ENCODE peak calls at places on chromosome 10, in five cellular contexts. V is K562, Y is HCT116, N is SK-N-SH, G is HepG2. F is an unnamed sample.

GRCh38 chr10:61565819-61566560 is 96.7 kb upstream of the CABCOCO1 start:
- DNase-seq in V (no peak), Y (no peak), N (no peak), G (no peak), F (no peak)

GRCh38 chr10:97850446-97850845 is 803 bp downstream of the GOLGA7B start:
- DNase-seq in V (no peak), Y (no peak), N (no peak), G (no peak), F (no peak)

GRCh38 chr10:35545878-35546631 is 59.1 kb upstream of the GJD4 start:
- DNase-seq in V (no peak), Y (no peak), N (no peak), G (no peak), F (no peak)

GRCh38 chr10:24893127-24893526 is 59.3 kb downstream of the PRTFDC1 start:
- DNase-seq in V (no peak), Y (no peak), N (no peak), G (no peak), F (no peak)

GRCh38 chr10:17047908-17048307 is 81.7 kb downstream of the CUBN start:
- DNase-seq in V (no peak), Y (no peak), N (no peak), G (no peak), F (no peak)

GRCh38 chr10:26290236-26290635 is 73.7 kb downstream of the GAD2 start:
- DNase-seq in V (no peak), Y (no peak), N (no peak), G (no peak), F (no peak)

GRCh38 chr10:26969145-26969926 is 108.6 kb upstream of the ABI1 start:
- DNase-seq in V (no peak), Y (no peak), N (no peak), G (no peak), F (no peak)

GRCh38 chr10:85433248-85433647 is 933.3 kb downstream of the GRID1 start:
- DNase-seq in V (no peak), Y (no peak), N (no peak), G (no peak), F (no peak)

GRCh38 chr10:94286898-94287297 is 75.8 kb downstream of the NOC3L start:
- DNase-seq in V (no peak), Y (no peak), N (no peak), G (no peak), F (no peak)

GRCh38 chr10:19144206-19144605 is 95.6 kb downstream of the MALRD1 start:
- DNase-seq in V (no peak), Y (no peak), N (no peak), G (no peak), F (no peak)

GRCh38 chr10:35362701-35363350 is 26.5 kb downstream of the CCNY start:
- DNase-seq in V (no peak), Y (no peak), N (no peak), G (no peak), F (no peak)

GRCh38 chr10:52703898-52704297 is 68.7 kb downstream of the MBL2 start:
- DNase-seq in V (no peak), Y (no peak), N (peak; percentile 34), G (no peak), F (no peak)

GRCh38 chr10:1323951-1324350 is 267.8 kb downstream of the WDR37 start:
- DNase-seq in V (no peak), Y (no peak), N (no peak), G (no peak), F (no peak)

GRCh38 chr10:25384618-25385017 is 209.8 kb downstream of the GPR158 start:
- DNase-seq in V (no peak), Y (no peak), N (no peak), G (no peak), F (no peak)

GRCh38 chr10:126397640-126398382 is 9.5 kb upstream of the ADAM12 start:
- DNase-seq in V (no peak), Y (no peak), N (peak; percentile 48), G (no peak), F (no peak)

GRCh38 chr10:77634939-77635338 is 2.7 kb downstream of the KCNMA1 start:
- DNase-seq in V (no peak), Y (no peak), N (no peak), G (no peak), F (no peak)

GRCh38 chr10:100642295-100642994 is 102.9 kb upstream of the PAX2 start:
- DNase-seq in V (no peak), Y (no peak), N (no peak), G (no peak), F (no peak)

GRCh38 chr10:64617071-64617470 is 1095.9 kb downstream of the REEP3 start:
- DNase-seq in V (no peak), Y (no peak), N (no peak), G (no peak), F (no peak)

GRCh38 chr10:34885901-34886300 is 70.8 kb upstream of the PARD3 start:
- DNase-seq in V (no peak), Y (no peak), N (no peak), G (no peak), F (no peak)

GRCh38 chr10:58393317-58393716 is 8.1 kb downstream of the TFAM start:
- DNase-seq in V (no peak), Y (no peak), N (no peak), G (no peak), F (no peak)

GRCh38 chr10:48480397-48481374 is 124.2 kb downstream of the ARHGAP22 start:
- DNase-seq in V (peak; percentile 77), Y (no peak), N (no peak), G (no peak), F (no peak)

GRCh38 chr10:114336823-114337509 is 67.3 kb downstream of the AFAP1L2 start:
- DNase-seq in V (no peak), Y (no peak), N (no peak), G (no peak), F (no peak)

GRCh38 chr10:114256822-114257221 is 17.8 kb downstream of the VWA2 start:
- DNase-seq in V (no peak), Y (no peak), N (no peak), G (no peak), F (no peak)

GRCh38 chr10:92640110-92640509 is 47.2 kb downstream of the KIF11 start:
- DNase-seq in V (no peak), Y (peak; percentile 8), N (no peak), G (no peak), F (peak; percentile 33)

GRCh38 chr10:118844731-118845573 is 90.2 kb upstream of the CACUL1 start:
- DNase-seq in V (no peak), Y (no peak), N (no peak), G (no peak), F (peak; percentile 2)

GRCh38 chr10:31822150-31822549 is 106.5 kb downstream of the ARHGAP12 start:
- DNase-seq in V (no peak), Y (no peak), N (no peak), G (no peak), F (no peak)

GRCh38 chr10:130877131-130877530 is 434.4 kb downstream of the TCERG1L start:
- DNase-seq in V (no peak), Y (no peak), N (no peak), G (no peak), F (no peak)

GRCh38 chr10:42149722-42150427 is 488.5 kb downstream of the ZNF33B start:
- DNase-seq in V (peak; percentile 2), Y (no peak), N (peak; percentile 5), G (no peak), F (no peak)

GRCh38 chr10:48801026-48801425 is 116.4 kb downstream of the WDFY4 start:
- DNase-seq in V (no peak), Y (no peak), N (no peak), G (no peak), F (no peak)

GRCh38 chr10:75716506-75716905 is 285.1 kb downstream of the LRMDA start:
- DNase-seq in V (no peak), Y (no peak), N (no peak), G (no peak), F (no peak)
- TF ChIP-seq JUND in V (no peak), Y (no peak), N (no peak), G (no peak), F (no peak)

DNA sequence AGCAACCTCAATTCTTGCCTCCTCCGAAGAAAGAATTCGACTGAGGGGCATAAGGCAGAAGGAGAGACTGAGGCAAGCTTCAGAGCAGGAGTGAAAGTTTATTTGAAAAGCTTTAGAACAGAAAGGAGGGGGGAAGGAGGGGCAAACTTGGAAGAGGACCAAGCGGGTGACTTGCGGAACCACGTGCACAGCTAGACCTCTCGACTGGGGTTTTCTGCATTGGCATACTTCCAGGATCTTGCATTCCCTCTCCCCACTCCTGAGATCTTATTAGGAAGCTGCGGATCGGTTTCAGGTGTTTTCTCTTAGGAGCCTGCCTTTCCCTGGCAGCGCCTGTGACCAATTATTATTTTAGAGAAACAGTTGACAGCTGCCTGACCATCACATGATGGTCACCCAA is 20.3 kb upstream of the CPXM2 start:
- DNase-seq in V (no peak), Y (no peak), N (no peak), G (no peak), F (no peak)
- TF ChIP-seq JUND in V (no peak), Y (no peak), N (no peak), G (no peak), F (no peak)

GRCh38 chr10:117546630-117547300 is 4.2 kb downstream of the EMX2 start:
- DNase-seq in V (no peak), Y (no peak), N (no peak), G (no peak), F (no peak)

GRCh38 chr10:117544729-117545140 is 2.2 kb downstream of the EMX2 start:
- DNase-seq in V (no peak), Y (no peak), N (no peak), G (no peak), F (no peak)

GRCh38 chr10:117545141-117546019 is 2.8 kb downstream of the EMX2 start:
- DNase-seq in V (no peak), Y (no peak), N (no peak), G (no peak), F (no peak)

GRCh38 chr10:117547301-117548153 is 5.0 kb downstream of the EMX2 start:
- DNase-seq in V (no peak), Y (no peak), N (no peak), G (no peak), F (no peak)

DNA sequence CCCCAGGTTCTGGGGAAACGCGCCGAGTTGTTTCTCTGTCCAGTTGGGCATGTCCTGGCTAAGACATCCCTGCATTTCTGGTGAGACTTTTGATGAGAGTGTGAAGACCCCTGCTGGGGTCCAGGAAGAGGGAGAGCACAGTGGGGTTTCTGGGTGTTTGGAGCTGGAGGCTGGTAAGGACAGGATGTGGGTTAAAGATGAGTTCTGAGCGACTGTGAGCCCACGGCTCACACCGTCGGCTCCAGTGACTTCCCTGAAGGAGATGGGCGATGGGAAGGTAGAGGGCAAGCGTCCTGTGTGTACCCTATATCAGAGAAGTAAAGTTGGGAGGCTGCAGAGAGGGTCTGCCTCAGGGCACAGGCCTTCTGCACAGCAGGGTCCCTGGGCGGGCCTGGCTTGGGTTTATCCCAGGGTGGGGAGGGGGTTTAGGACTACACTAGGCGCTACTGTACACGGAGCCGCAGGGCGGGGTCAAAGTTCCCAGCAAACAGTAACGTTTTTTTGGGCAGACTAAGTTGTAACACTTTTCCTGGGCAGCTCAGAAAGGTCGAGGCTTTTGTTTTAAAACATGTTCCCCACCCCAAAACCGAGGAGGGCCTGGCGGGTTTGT is 3.6 kb downstream of the EMX2 start:
- DNase-seq in V (no peak), Y (no peak), N (no peak), G (no peak), F (no peak)
- TF ChIP-seq JUND in V (no peak), Y (no peak), N (no peak), G (no peak), F (no peak)

DNA sequence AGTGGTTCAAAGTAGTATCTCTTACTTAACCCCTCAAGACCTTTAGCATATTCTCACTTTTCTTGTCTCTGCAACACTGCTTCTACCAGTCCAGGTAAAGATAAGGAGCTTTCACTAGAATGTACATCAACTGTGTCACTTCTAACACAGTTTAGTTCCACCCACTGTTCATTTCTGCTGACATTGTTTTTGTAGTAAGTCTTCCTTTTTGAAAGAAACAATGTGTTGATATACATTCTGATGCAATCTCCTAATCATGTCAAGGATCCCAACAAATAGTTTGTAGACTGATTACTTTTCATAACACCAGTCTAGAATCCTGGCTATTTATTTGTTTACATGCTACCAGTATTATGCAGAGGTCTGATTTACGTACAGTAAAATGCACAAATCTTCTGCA is 47.5 kb downstream of the CCSER2 start:
- DNase-seq in V (no peak), Y (no peak), N (no peak), G (no peak), F (no peak)
- TF ChIP-seq JUND in V (no peak), Y (no peak), N (no peak), G (no peak), F (no peak)

F was measured in T47D.